ENCODE peak calls at places on chromosomes 13 and 19, in six cellular contexts. Y, K, E, F, Q and D are unnamed samples.
A peak's percentile ranks its signal among the peaks of the same experiment; 100 is the strongest.

GRCh38 chr13:75222031-75222430 is 259.9 kb downstream of the TBC1D4 start:
- DNase-seq in Y (no peak), K (no peak), E (no peak), F (no peak), Q (no peak), D (no peak)

GRCh38 chr19:47994209-47994802 is at the start of gene ELSPBP1:
- DNase-seq in Y (no peak), K (no peak), E (no peak), F (no peak), Q (no peak), D (no peak)

GRCh38 chr13:99985243-99985874 is 3.8 kb downstream of the ZIC2 start:
- DNase-seq in Y (no peak), K (no peak), E (peak; percentile 65), F (no peak), Q (no peak), D (no peak)

GRCh38 chr19:43406297-43406696 is 8.4 kb upstream of the TEX101 start:
- DNase-seq in Y (no peak), K (no peak), E (peak; percentile 67), F (no peak), Q (no peak), D (no peak)

GRCh38 chr13:93079294-93079693 is 147.3 kb upstream of the GPC6 start:
- DNase-seq in Y (no peak), K (peak; percentile 11), E (no peak), F (no peak), Q (no peak), D (no peak)

GRCh38 chr19:2551172-2551863 is 75.4 kb downstream of the GADD45B start:
- DNase-seq in Y (no peak), K (no peak), E (no peak), F (no peak), Q (no peak), D (no peak)

GRCh38 chr13:84431646-84432045 is 549.4 kb upstream of the SLITRK1 start:
- DNase-seq in Y (no peak), K (no peak), E (no peak), F (no peak), Q (no peak), D (no peak)

GRCh38 chr13:53160211-53160610 is 131.6 kb downstream of the OLFM4 start:
- DNase-seq in Y (no peak), K (no peak), E (no peak), F (no peak), Q (no peak), D (no peak)

GRCh38 chr13:23987331-23987730 is 90.0 kb upstream of the C1QTNF9B start:
- DNase-seq in Y (no peak), K (no peak), E (no peak), F (no peak), Q (no peak), D (no peak)

GRCh38 chr19:3192228-3192635 is 6.5 kb downstream of the NCLN start:
- DNase-seq in Y (no peak), K (no peak), E (no peak), F (no peak), Q (no peak), D (no peak)

GRCh38 chr19:18310966-18311365 is 11.9 kb downstream of the LSM4 start:
- DNase-seq in Y (no peak), K (no peak), E (no peak), F (no peak), Q (no peak), D (no peak)

GRCh38 chr13:108728370-108728769 is 99.0 kb downstream of the MYO16 start:
- DNase-seq in Y (no peak), K (no peak), E (peak; percentile 87), F (no peak), Q (no peak), D (no peak)

GRCh38 chr13:89930861-89931260 is 1416.6 kb upstream of the MIR17HG start:
- DNase-seq in Y (no peak), K (no peak), E (no peak), F (no peak), Q (no peak), D (no peak)

GRCh38 chr19:57583104-57583520 is 833 bp upstream of the ZIK1 start:
- DNase-seq in Y (no peak), K (no peak), E (peak; percentile 28), F (no peak), Q (no peak), D (no peak)

GRCh38 chr13:102913924-102914628 is 68.2 kb downstream of the ERCC5 start:
- DNase-seq in Y (no peak), K (no peak), E (no peak), F (no peak), Q (no peak), D (no peak)

GRCh38 chr19:10149427-10149826 is 29.7 kb upstream of the EIF3G start:
- DNase-seq in Y (no peak), K (no peak), E (no peak), F (no peak), Q (no peak), D (no peak)

GRCh38 chr13:76856141-76856571 is 30.0 kb downstream of the KCTD12 start:
- DNase-seq in Y (no peak), K (no peak), E (no peak), F (no peak), Q (no peak), D (no peak)

GRCh38 chr13:65499251-65499650 is 1730.9 kb downstream of the PCDH9 start:
- DNase-seq in Y (no peak), K (no peak), E (no peak), F (no peak), Q (no peak), D (no peak)

GRCh38 chr13:42405665-42406390 is 133.9 kb downstream of the AKAP11 start:
- DNase-seq in Y (no peak), K (no peak), E (no peak), F (no peak), Q (peak; percentile 14), D (no peak)

GRCh38 chr19:9075064-9075964 is 11.5 kb upstream of the OR1M1 start:
- DNase-seq in Y (no peak), K (no peak), E (peak; percentile 82), F (peak; percentile 84), Q (no peak), D (no peak)

GRCh38 chr13:113581871-113582270 is 2.7 kb upstream of the TFDP1 start:
- DNase-seq in Y (no peak), K (no peak), E (peak; percentile 10), F (no peak), Q (no peak), D (no peak)

GRCh38 chr19:22882797-22883196 is 50.7 kb downstream of the ZNF723 start:
- DNase-seq in Y (no peak), K (peak; percentile 52), E (no peak), F (no peak), Q (no peak), D (no peak)

GRCh38 chr13:77919351-77920294 is 992 bp upstream of the EDNRB start:
- DNase-seq in Y (peak; percentile 44), K (peak; percentile 8), E (peak; percentile 73), F (no peak), Q (no peak), D (no peak)

GRCh38 chr13:44218501-44219240 is 155.0 kb upstream of the SERP2 start:
- DNase-seq in Y (peak; percentile 18), K (peak; percentile 59), E (no peak), F (no peak), Q (no peak), D (no peak)